ENCODE peak calls at places on chromosomes 5 and 9, in nine cellular contexts. S is stimulated activated CD4-positive, alpha-beta T cell treated with anti-CD3 and anti-CD28 coated beads, Interleukin-2, amount 100 ng/mL, for 48 hours; M is IMR-90; E is K562; H is stimulated activated CD8-positive, alpha-beta memory T cell treated with anti-CD3 and anti-CD28 coated beads, Interleukin-2, amount 100 ng/mL, for 1 hour; L is osteocyte; D is activated effector memory CD4-positive, alpha-beta T cell treated with anti-CD3 and anti-CD28 coated beads, Interleukin-2, amount 50 U/mL, for 16 hours; B is T-helper 17 cell; J is uterus. X is an unnamed sample.

GRCh38 chr9:15469406-15469805 is 41.4 kb downstream of the PSIP1 start:
- DNase-seq in E (no peak), D (no peak), M (peak), J (no peak), L (no peak), H (no peak), B (no peak), S (no peak), X (no peak)

GRCh38 chr5:33148076-33148501 is 292.7 kb upstream of the TARS1 start:
- DNase-seq in E (no peak), H (no peak), B (no peak), J (peak), S (no peak), L (no peak), M (peak), D (no peak), X (no peak)

GRCh38 chr9:121498150-121498486 is 1.5 kb downstream of the GGTA1 start:
- DNase-seq in B (no peak), S (peak), M (peak), E (peak), H (no peak), J (peak), D (no peak), L (no peak), X (peak)

GRCh38 chr9:19875291-19875910 is 86.6 kb upstream of the SLC24A2 start:
- DNase-seq in S (no peak), E (no peak), D (no peak), J (no peak), H (no peak), L (no peak), M (no peak), B (no peak), X (no peak)

GRCh38 chr5:102832445-102832844 is 77.3 kb downstream of the PAM start:
- DNase-seq in B (no peak), M (no peak), J (no peak), D (no peak), L (no peak), H (no peak), E (no peak), S (no peak), X (no peak)

GRCh38 chr5:32076699-32077695 is 97.1 kb downstream of the GOLPH3 start:
- DNase-seq in E (peak), B (no peak), M (peak), D (no peak), L (no peak), S (peak), J (peak), H (no peak), X (no peak)

GRCh38 chr5:6634327-6634713 is 1.1 kb downstream of the SRD5A1 start:
- DNase-seq in H (no peak), J (no peak), D (no peak), E (peak), M (no peak), B (no peak), L (no peak), S (no peak), X (no peak)

GRCh38 chr9:130579738-130580463 is 524 bp downstream of the FUBP3 start:
- DNase-seq in L (no peak), E (no peak), J (no peak), B (no peak), D (no peak), S (peak), H (no peak), M (no peak), X (no peak)

GRCh38 chr5:178068293-178068692 is 45.0 kb upstream of the N4BP3 start:
- DNase-seq in D (no peak), B (no peak), H (no peak), S (no peak), M (no peak), J (no peak), L (no peak), E (no peak), X (no peak)

GRCh38 chr5:141753971-141754713 is 72.1 kb upstream of the ARAP3 start:
- DNase-seq in B (no peak), L (no peak), E (peak), S (peak), M (peak), J (no peak), D (no peak), H (no peak), X (no peak)

GRCh38 chr5:153276151-153276550 is 214.3 kb upstream of the GRIA1 start:
- DNase-seq in B (no peak), H (no peak), M (no peak), S (peak), D (no peak), E (peak), J (no peak), L (no peak), X (no peak)

GRCh38 chr9:101706929-101707328 is 31.5 kb downstream of the GRIN3A start:
- DNase-seq in B (no peak), L (no peak), S (no peak), E (no peak), D (no peak), H (no peak), J (no peak), M (no peak), X (no peak)

GRCh38 chr5:82560546-82560945 is 282.4 kb upstream of the RPS23 start:
- DNase-seq in S (no peak), D (no peak), L (no peak), H (no peak), M (no peak), E (no peak), J (no peak), B (no peak), X (no peak)

GRCh38 chr5:74281191-74281590 is 359.3 kb downstream of the ENC1 start:
- DNase-seq in D (no peak), L (no peak), H (no peak), B (no peak), E (no peak), M (no peak), S (no peak), J (no peak), X (no peak)

GRCh38 chr5:128053291-128053954 is 30.1 kb upstream of the SLC12A2 start:
- DNase-seq in S (no peak), M (peak), H (no peak), E (no peak), J (no peak), B (no peak), D (no peak), L (no peak), X (no peak)

GRCh38 chr9:8869812-8870211 is 1070.2 kb upstream of the DMAC1 start:
- DNase-seq in B (no peak), M (no peak), E (no peak), H (no peak), L (no peak), S (no peak), J (no peak), D (no peak), X (no peak)

GRCh38 chr9:115694014-115694413 is 459.6 kb upstream of the PAPPA start:
- DNase-seq in J (no peak), S (no peak), H (no peak), E (no peak), B (no peak), D (no peak), M (peak), L (no peak), X (no peak)

GRCh38 chr5:26761040-26761439 is 277.3 kb downstream of the CDH9 start:
- DNase-seq in B (no peak), M (no peak), E (no peak), L (no peak), S (no peak), J (no peak), H (no peak), D (no peak), X (no peak)

GRCh38 chr5:79774171-79774854 is 84.7 kb downstream of the CMYA5 start:
- DNase-seq in L (no peak), E (peak), B (no peak), H (no peak), S (no peak), M (peak), J (peak), D (no peak), X (peak)

GRCh38 chr5:147481376-147481775 is 28.5 kb downstream of the DPYSL3 start:
- DNase-seq in M (peak), B (no peak), H (no peak), E (no peak), S (no peak), L (no peak), D (no peak), J (no peak), X (no peak)

GRCh38 chr5:173495225-173495904 is 121.1 kb downstream of the BOD1 start:
- DNase-seq in E (no peak), S (no peak), M (peak), B (no peak), H (no peak), J (no peak), L (no peak), D (no peak), X (no peak)

GRCh38 chr9:34349324-34349723 is 20.0 kb downstream of the NUDT2 start:
- DNase-seq in B (no peak), M (no peak), E (no peak), H (no peak), D (no peak), L (no peak), S (no peak), J (no peak), X (no peak)

GRCh38 chr5:61933787-61934626 is 372.0 kb upstream of the KIF2A start:
- DNase-seq in B (no peak), L (no peak), M (peak), S (no peak), H (no peak), E (peak), J (no peak), D (no peak), X (no peak)

GRCh38 chr9:29806941-29807625 is 2233.8 kb upstream of the C9orf72 start:
- DNase-seq in D (no peak), B (no peak), J (no peak), L (no peak), H (no peak), S (no peak), M (no peak), E (no peak), X (no peak)

GRCh38 chr5:154244476-154244875 is 53.9 kb downstream of the GALNT10 start:
- DNase-seq in M (no peak), J (no peak), B (no peak), E (no peak), H (no peak), D (no peak), L (no peak), S (no peak), X (no peak)

GRCh38 chr9:120931278-120932085 is 4.9 kb upstream of the TRAF1 start:
- DNase-seq in D (peak), H (no peak), L (no peak), B (peak), M (peak), J (no peak), S (no peak), E (no peak), X (peak)

GRCh38 chr9:81787747-81788632 is 98.6 kb upstream of the TLE1 start:
- DNase-seq in S (no peak), D (no peak), B (no peak), J (peak), L (no peak), M (peak), E (no peak), H (no peak), X (no peak)

GRCh38 chr9:22354699-22355384 is 91.8 kb upstream of the DMRTA1 start:
- DNase-seq in M (no peak), J (no peak), L (no peak), H (no peak), B (no peak), D (no peak), S (no peak), E (no peak), X (no peak)

X was measured in stimulated activated naive CD4-positive, alpha-beta T cell treated with Interleukin-2 at 50 U/mL for 16 hours.